ENCODE peak calls at places on chromosomes 6 and 20, in ten cellular contexts. J is type B pancreatic cell, Z is bronchial epithelial cell, T is GM06990, V is KG1, B is HFFc6, S is HEK293T, P is heart right ventricle, K is ureter, M is pons. Y is an unnamed sample.

GRCh38 chr6:135880066-135880972 is 28.8 kb downstream of the PDE7B start:
- DNase-seq in K (no peak), T (peak), Z (no peak), S (no peak), V (peak), M (no peak), J (no peak), P (no peak), B (peak), Y (no peak)

GRCh38 chr6:111342913-111343312 is 140.1 kb downstream of the REV3L start:
- DNase-seq in J (no peak), T (no peak), B (no peak), V (no peak), Z (peak), S (no peak), M (no peak), K (no peak), P (no peak), Y (no peak)

GRCh38 chr6:86937219-86938079 is at the start of gene HTR1E:
- DNase-seq in V (no peak), T (peak), P (no peak), K (peak), Z (peak), J (peak), M (no peak), S (peak), B (no peak), Y (peak)

GRCh38 chr20:45426621-45427020 is 10.7 kb downstream of the PIGT start:
- DNase-seq in S (no peak), B (no peak), J (no peak), M (no peak), P (no peak), K (no peak), Z (no peak), V (no peak), T (no peak), Y (no peak)

GRCh38 chr6:134041093-134041492 is 11.3 kb downstream of the SLC2A12 start:
- DNase-seq in K (no peak), S (no peak), B (peak), M (no peak), Z (peak), T (no peak), P (no peak), V (no peak), J (no peak), Y (no peak)

GRCh38 chr6:105432797-105433196 is 29.9 kb upstream of the PREP start:
- DNase-seq in B (peak), Z (peak), T (no peak), K (no peak), P (no peak), J (no peak), S (no peak), V (no peak), M (no peak), Y (no peak)

GRCh38 chr6:101344885-101345284 is 48.6 kb upstream of the GRIK2 start:
- DNase-seq in J (no peak), P (no peak), T (no peak), V (no peak), Z (no peak), S (no peak), K (no peak), B (no peak), M (no peak), Y (no peak)

GRCh38 chr6:110520188-110520956 is 44.0 kb upstream of the SLC22A16 start:
- DNase-seq in Z (no peak), K (no peak), B (no peak), T (no peak), S (no peak), J (no peak), M (no peak), V (no peak), P (no peak), Y (no peak)

GRCh38 chr20:31454374-31454773 is 13.9 kb downstream of the DEFB123 start:
- DNase-seq in T (no peak), K (no peak), M (no peak), P (no peak), B (no peak), V (no peak), J (no peak), Z (no peak), S (no peak), Y (no peak)

GRCh38 chr20:8431538-8432434 is 299.7 kb downstream of the PLCB1 start:
- DNase-seq in J (no peak), V (no peak), S (no peak), M (no peak), T (no peak), B (no peak), K (no peak), Z (no peak), P (peak), Y (no peak)

GRCh38 chr6:33248643-33248931 is 23.1 kb downstream of the VPS52 start:
- DNase-seq in P (no peak), T (no peak), B (peak), S (peak), Z (no peak), V (peak), K (no peak), J (no peak), M (no peak), Y (peak)

GRCh38 chr6:33091957-33092356 is 16.2 kb downstream of the HLA-DPB1 start:
- DNase-seq in K (no peak), J (no peak), B (no peak), Z (no peak), S (peak), M (no peak), V (no peak), T (peak), P (peak), Y (peak)

GRCh38 chr6:83051386-83052172 is 14.1 kb downstream of the UBE3D start:
- DNase-seq in T (no peak), Z (no peak), K (no peak), S (no peak), M (no peak), J (no peak), V (no peak), P (no peak), B (no peak), Y (no peak)

GRCh38 chr6:1770435-1770843 is 160.7 kb downstream of the FOXC1 start:
- DNase-seq in K (no peak), J (no peak), T (peak), Z (no peak), S (no peak), V (peak), B (peak), M (no peak), P (no peak), Y (no peak)

GRCh38 chr6:2918936-2919335 is 15.8 kb upstream of the SERPINB9 start:
- DNase-seq in M (no peak), T (no peak), J (no peak), V (no peak), B (no peak), S (no peak), K (no peak), P (no peak), Z (no peak), Y (no peak)

GRCh38 chr6:154266560-154267134 is 90.0 kb downstream of the IPCEF1 start:
- DNase-seq in M (no peak), Z (no peak), K (no peak), P (no peak), J (no peak), S (no peak), V (no peak), T (no peak), B (no peak), Y (no peak)

GRCh38 chr20:37992802-37993538 is 40.3 kb downstream of the TTI1 start:
- DNase-seq in P (peak), Z (peak), T (no peak), J (no peak), V (no peak), M (no peak), B (peak), S (peak), K (peak), Y (no peak)

GRCh38 chr6:170102038-170102437 is 188.8 kb downstream of the DLL1 start:
- DNase-seq in P (no peak), T (no peak), K (peak), Z (no peak), J (peak), M (no peak), V (no peak), B (no peak), S (no peak), Y (peak)

GRCh38 chr6:658244-658643 is 1.3 kb upstream of the HUS1B start:
- DNase-seq in Z (no peak), K (no peak), S (no peak), P (no peak), V (no peak), B (peak), M (no peak), J (no peak), T (no peak), Y (no peak)

GRCh38 chr20:53773792-53774371 is 180.2 kb upstream of the ZNF217 start:
- DNase-seq in B (peak), M (no peak), K (no peak), S (no peak), P (no peak), Z (peak), T (no peak), J (no peak), V (no peak), Y (no peak)

GRCh38 chr6:141562181-141562800 is 570.4 kb upstream of the GJE1 start:
- DNase-seq in T (no peak), K (peak), B (no peak), M (peak), V (no peak), P (peak), S (peak), Z (no peak), J (no peak), Y (no peak)

GRCh38 chr6:37579444-37580067 is 79.9 kb upstream of the CCDC167 start:
- DNase-seq in B (no peak), S (no peak), P (no peak), V (no peak), K (no peak), M (no peak), J (no peak), T (no peak), Z (no peak), Y (no peak)

GRCh38 chr20:37081717-37082289 is 14.0 kb downstream of the RBL1 start:
- DNase-seq in V (no peak), M (no peak), T (no peak), K (no peak), B (no peak), S (no peak), P (no peak), Z (no peak), J (no peak), Y (no peak)

GRCh38 chr20:53387983-53388675 is 205.5 kb downstream of the ZNF217 start:
- DNase-seq in K (no peak), T (no peak), V (no peak), S (no peak), M (no peak), Z (no peak), J (no peak), P (no peak), B (no peak), Y (no peak)

GRCh38 chr6:138182939-138183791 is 21.4 kb downstream of the ARFGEF3 start:
- DNase-seq in T (no peak), B (no peak), P (no peak), Z (no peak), J (no peak), S (no peak), V (no peak), M (peak), K (no peak), Y (no peak)